ENCODE peak calls at places on chromosome 12, in four cellular contexts. I is breast epithelium; P is CD8-positive, alpha-beta T cell; L is endodermal cell. H is an unnamed sample.

GRCh38 chr12:133038310-133038709 is 1.0 kb downstream of the ZNF84 start:
- DNase-seq in I (no peak), P (no peak), L (no peak), H (no peak)

GRCh38 chr12:47868552-47869031 is 36.2 kb downstream of the VDR start:
- DNase-seq in I (no peak), P (no peak), L (no peak), H (no peak)

GRCh38 chr12:27064397-27065342 is 17.7 kb downstream of the C12orf71 start:
- DNase-seq in I (no peak), P (no peak), L (no peak), H (no peak)

GRCh38 chr12:123250471-123251383 is 17.5 kb downstream of the MTRFR start:
- DNase-seq in I (peak), P (no peak), L (peak), H (no peak)

GRCh38 chr12:27828196-27828595 is 48.2 kb upstream of the MANSC4 start:
- DNase-seq in I (no peak), P (no peak), L (no peak), H (no peak)

GRCh38 chr12:111469406-111469805 is 63.7 kb downstream of the SH2B3 start:
- DNase-seq in I (no peak), P (no peak), L (no peak), H (no peak)

GRCh38 chr12:30010071-30011052 is 226.6 kb upstream of the TMTC1 start:
- DNase-seq in I (no peak), P (no peak), L (no peak), H (no peak)

GRCh38 chr12:82883396-82884360 is 197.0 kb downstream of the TMTC2 start:
- DNase-seq in I (no peak), P (no peak), L (no peak), H (no peak)

GRCh38 chr12:67452119-67452805 is 183.1 kb downstream of the CAND1 start:
- DNase-seq in I (no peak), P (no peak), L (no peak), H (no peak)

GRCh38 chr12:25126086-25126485 is 68.9 kb downstream of the DNAI7 start:
- DNase-seq in I (no peak), P (no peak), L (no peak), H (no peak)

GRCh38 chr12:57889541-57889989 is 43.0 kb upstream of the CTDSP2 start:
- DNase-seq in I (no peak), P (no peak), L (peak), H (no peak)
- H3K4me3 ChIP-seq in I (no peak), P (no peak), L (no peak), H (peak)

DNA sequence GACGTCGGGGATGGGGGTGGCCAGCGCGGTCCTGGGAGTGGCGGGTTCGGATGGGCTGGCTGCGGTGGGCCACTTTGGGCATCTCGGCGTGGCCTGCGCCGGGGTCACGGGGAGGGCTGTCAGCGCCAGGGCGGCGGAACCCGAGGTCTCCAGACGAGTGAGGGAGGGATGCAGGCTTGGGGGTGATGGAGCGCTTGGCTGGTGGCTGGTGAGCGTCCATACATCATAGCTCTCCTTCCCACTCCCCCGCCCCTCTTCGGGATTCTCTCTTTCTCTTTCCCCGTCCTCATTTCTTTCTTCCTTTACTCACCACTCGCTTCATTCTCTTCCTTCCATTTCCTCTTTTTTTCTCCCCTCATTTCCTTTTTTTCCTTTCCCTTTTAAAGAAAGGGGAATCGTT is 260.1 kb upstream of the E2F7 start:
- DNase-seq in I (peak), P (no peak), L (peak), H (no peak)
- H3K4me3 ChIP-seq in I (peak), P (no peak), L (peak), H (peak)

GRCh38 chr12:130337476-130338303 is at the start of gene PIWIL1:
- DNase-seq in I (no peak), P (no peak), L (no peak), H (no peak)
- H3K4me3 ChIP-seq in I (no peak), P (no peak), L (no peak), H (no peak)

GRCh38 chr12:46217686-46218508 is 50.9 kb downstream of the SLC38A1 start:
- DNase-seq in I (no peak), P (peak), L (no peak), H (no peak)

GRCh38 chr12:46212108-46212982 is 56.5 kb downstream of the SLC38A1 start:
- DNase-seq in I (no peak), P (no peak), L (no peak), H (no peak)

GRCh38 chr12:46210835-46211439 is 57.9 kb downstream of the SLC38A1 start:
- DNase-seq in I (no peak), P (no peak), L (no peak), H (no peak)

GRCh38 chr12:46218509-46219095 is 50.2 kb downstream of the SLC38A1 start:
- DNase-seq in I (no peak), P (no peak), L (no peak), H (no peak)

GRCh38 chr12:46214668-46215429 is 54.0 kb downstream of the SLC38A1 start:
- DNase-seq in I (no peak), P (peak), L (no peak), H (no peak)
- H3K4me3 ChIP-seq in I (no peak), P (peak), L (no peak), H (no peak)

GRCh38 chr12:78887008-78887407 is 22.4 kb downstream of the SYT1 start:
- DNase-seq in I (no peak), P (no peak), L (peak), H (no peak)
- H3K4me3 ChIP-seq in I (no peak), P (no peak), L (no peak), H (no peak)